ENCODE peak calls at places on chromosome X, in six cellular contexts. T is fibroblast of the aortic adventitia, Q is GM12892, J is ecto neural progenitor cell, G is spleen, Z is sigmoid colon. B is an unnamed sample.

GRCh38 chrX:47234583-47234982 is 1.8 kb downstream of the USP11 start:
- DNase-seq in T (no peak), Q (no peak), J (no peak), G (no peak), Z (no peak), B (no peak)

GRCh38 chrX:139202742-139203410 is 327.7 kb upstream of the F9 start:
- DNase-seq in T (no peak), Q (no peak), J (no peak), G (no peak), Z (no peak), B (peak)

GRCh38 chrX:140141444-140142029 is 176.2 kb upstream of the CXorf66 start:
- DNase-seq in T (peak), Q (no peak), J (no peak), G (no peak), Z (no peak), B (no peak)

GRCh38 chrX:18119856-18120255 is 100.8 kb downstream of the BEND2 start:
- DNase-seq in T (no peak), Q (no peak), J (no peak), G (no peak), Z (no peak), B (no peak)

GRCh38 chrX:88612870-88613329 is 134.1 kb upstream of the CPXCR1 start:
- DNase-seq in T (no peak), Q (no peak), J (peak), G (no peak), Z (no peak), B (no peak)

GRCh38 chrX:34299451-34299967 is 167.4 kb upstream of the FAM47A start:
- DNase-seq in T (no peak), Q (no peak), J (no peak), G (no peak), Z (no peak), B (no peak)

GRCh38 chrX:155216940-155217450 is 735 bp downstream of the VBP1 start:
- DNase-seq in T (peak), Q (no peak), J (no peak), G (no peak), Z (no peak), B (no peak)

GRCh38 chrX:63513825-63514574 is 162.9 kb upstream of the SPIN4 start:
- DNase-seq in T (peak), Q (no peak), J (no peak), G (no peak), Z (no peak), B (no peak)

GRCh38 chrX:101462892-101463291 is 22.4 kb upstream of the ARMCX4 start:
- DNase-seq in T (peak), Q (no peak), J (no peak), G (no peak), Z (no peak), B (no peak)

GRCh38 chrX:133045986-133046385 is 50.9 kb downstream of the USP26 start:
- DNase-seq in T (no peak), Q (no peak), J (no peak), G (no peak), Z (no peak), B (no peak)

GRCh38 chrX:110852180-110852579 is 56.6 kb upstream of the CHRDL1 start:
- DNase-seq in T (peak), Q (no peak), J (no peak), G (no peak), Z (no peak), B (no peak)

GRCh38 chrX:124328765-124329164 is 3.7 kb upstream of the TEX13D start:
- DNase-seq in T (no peak), Q (no peak), J (no peak), G (no peak), Z (no peak), B (no peak)

GRCh38 chrX:17007134-17007768 is 60.8 kb downstream of the REPS2 start:
- DNase-seq in T (peak), Q (no peak), J (no peak), G (no peak), Z (no peak), B (no peak)

GRCh38 chrX:24178441-24178840 is 28.9 kb downstream of the ZFX start:
- DNase-seq in T (no peak), Q (no peak), J (no peak), G (no peak), Z (no peak), B (no peak)

GRCh38 chrX:134202561-134202960 is 34.4 kb upstream of the CCDC160 start:
- DNase-seq in T (no peak), Q (no peak), J (no peak), G (no peak), Z (no peak), B (no peak)

GRCh38 chrX:153635788-153636668 is 11.0 kb upstream of the DUSP9 start:
- DNase-seq in T (no peak), Q (no peak), J (peak), G (peak), Z (peak), B (peak)

GRCh38 chrX:21975827-21976226 is 35.3 kb downstream of the SMS start:
- DNase-seq in T (peak), Q (no peak), J (no peak), G (no peak), Z (no peak), B (no peak)

GRCh38 chrX:15929231-15929630 is 74.6 kb upstream of the AP1S2 start:
- DNase-seq in T (no peak), Q (no peak), J (no peak), G (no peak), Z (no peak), B (no peak)

GRCh38 chrX:13369541-13370140 is 49.8 kb upstream of the ATXN3L start:
- DNase-seq in T (no peak), Q (no peak), J (no peak), G (no peak), Z (no peak), B (no peak)

GRCh38 chrX:95382799-95383198 is 1301.8 kb upstream of the DIAPH2 start:
- DNase-seq in T (no peak), Q (no peak), J (no peak), G (no peak), Z (no peak), B (no peak)

GRCh38 chrX:147912093-147912801 is 528 bp downstream of the FMR1 start:
- DNase-seq in T (peak), Q (peak), J (peak), G (peak), Z (peak), B (peak)

GRCh38 chrX:134936542-134936941 is 54.2 kb upstream of the SMIM10 start:
- DNase-seq in T (peak), Q (no peak), J (no peak), G (no peak), Z (no peak), B (no peak)

GRCh38 chrX:13638826-13639225 is 14.1 kb upstream of the TCEANC start:
- DNase-seq in T (no peak), Q (no peak), J (no peak), G (no peak), Z (no peak), B (no peak)

GRCh38 chrX:146278381-146278780 is 460.8 kb downstream of the SLITRK2 start:
- DNase-seq in T (no peak), Q (no peak), J (no peak), G (no peak), Z (no peak), B (no peak)

GRCh38 chrX:134431894-134432293 is 28.1 kb upstream of the HPRT1 start:
- DNase-seq in T (peak), Q (no peak), J (no peak), G (no peak), Z (no peak), B (no peak)